ENCODE peak calls at places on chromosomes 7 and 10, in five cellular contexts. W is lower lobe of right lung; N is neural crest cell; U is upper lobe of right lung; P is naive thymus-derived CD4-positive, alpha-beta T cell. I is an unnamed sample.

GRCh38 chr10:34576789-34577188 is 238.3 kb downstream of the PARD3 start:
- DNase-seq in N (no peak), W (no peak), P (no peak), U (no peak), I (no peak)

GRCh38 chr7:92843034-92843760 is 6.8 kb upstream of the CDK6 start:
- DNase-seq in U (no peak), N (no peak), P (no peak), W (no peak), I (no peak)

GRCh38 chr10:86197166-86197790 is 169.3 kb downstream of the GRID1 start:
- DNase-seq in W (no peak), P (no peak), N (no peak), U (peak), I (no peak)

GRCh38 chr7:85185355-85186082 is 1.3 kb downstream of the SEMA3D start:
- DNase-seq in N (peak), W (peak), P (no peak), U (peak), I (peak)

GRCh38 chr7:50656141-50656895 is 91.1 kb upstream of the DDC start:
- DNase-seq in P (no peak), U (peak), W (no peak), N (no peak), I (no peak)

GRCh38 chr7:131383417-131383816 is 55.7 kb downstream of the MKLN1 start:
- DNase-seq in N (no peak), W (no peak), P (no peak), U (no peak), I (no peak)

GRCh38 chr7:128115326-128115820 is 84.1 kb upstream of the LRRC4 start:
- DNase-seq in P (no peak), N (no peak), U (no peak), W (no peak), I (no peak)

GRCh38 chr10:29658984-29659769 is 24.4 kb upstream of the SVIL start:
- DNase-seq in W (peak), U (peak), P (peak), N (no peak), I (peak)